ENCODE peak calls at places on chromosomes 2 and 18, in eight cellular contexts. C, R, E, P, A, S, O and Z are unnamed samples.

GRCh38 chr2:129812071-129812470 is 167.4 kb upstream of the RAB6C start:
- DNase-seq in C (no peak), R (no peak), E (no peak), P (no peak), A (no peak), S (no peak), O (no peak), Z (peak)

GRCh38 chr2:27828305-27828704 is 56.8 kb downstream of the MRPL33 start:
- DNase-seq in C (no peak), R (no peak), E (no peak), P (no peak), A (no peak), S (no peak), O (no peak), Z (peak)

GRCh38 chr2:62577994-62578836 is 72.2 kb upstream of the TMEM17 start:
- DNase-seq in C (peak), R (peak), E (no peak), P (no peak), A (no peak), S (peak), O (peak), Z (no peak)

GRCh38 chr2:10520154-10520553 is 72.0 kb upstream of the ODC1 start:
- DNase-seq in C (no peak), R (no peak), E (no peak), P (no peak), A (no peak), S (no peak), O (no peak), Z (peak)

GRCh38 chr2:186256540-186256939 is 229.5 kb upstream of the ZC3H15 start:
- DNase-seq in C (peak), R (peak), E (peak), P (no peak), A (no peak), S (peak), O (peak), Z (peak)

GRCh38 chr2:151030663-151031230 is 230.9 kb downstream of the RBM43 start:
- DNase-seq in C (no peak), R (no peak), E (no peak), P (no peak), A (no peak), S (no peak), O (no peak), Z (no peak)

GRCh38 chr18:7170292-7170691 is 52.7 kb upstream of the LAMA1 start:
- DNase-seq in C (no peak), R (no peak), E (no peak), P (peak), A (no peak), S (no peak), O (no peak), Z (no peak)

GRCh38 chr2:23547725-23548124 is 162.7 kb downstream of the KLHL29 start:
- DNase-seq in C (no peak), R (no peak), E (no peak), P (no peak), A (no peak), S (no peak), O (no peak), Z (no peak)

GRCh38 chr2:33577660-33578059 is 21.4 kb downstream of the FAM98A start:
- DNase-seq in C (peak), R (no peak), E (no peak), P (no peak), A (no peak), S (peak), O (no peak), Z (no peak)

GRCh38 chr2:67871696-67872320 is 191.0 kb downstream of the C1D start:
- DNase-seq in C (peak), R (peak), E (no peak), P (no peak), A (no peak), S (peak), O (peak), Z (no peak)

GRCh38 chr2:190847504-190848201 is 33.0 kb upstream of the GLS start:
- DNase-seq in C (no peak), R (peak), E (no peak), P (no peak), A (no peak), S (peak), O (no peak), Z (no peak)

GRCh38 chr2:30978044-30978443 is 160.2 kb downstream of the GALNT14 start:
- DNase-seq in C (no peak), R (no peak), E (no peak), P (no peak), A (no peak), S (no peak), O (no peak), Z (no peak)